ENCODE peak calls at places on chromosomes 4 and X, in ten cellular contexts. K is bronchial epithelial cell, R is AG04449, W is MCF 10A, I is hepatocyte, B is pancreas, L is lower lobe of right lung, C is breast epithelium, G is SK-N-SH, F is HFFc6. A is an unnamed sample.

GRCh38 chr4:103097112-103097511 is 2.5 kb downstream of the BDH2 start:
- DNase-seq in F (no peak), W (no peak), B (no peak), K (no peak), C (no peak), L (no peak), R (no peak), I (peak; percentile 14), G (no peak), A (no peak)

GRCh38 chr4:658031-658667 is 15.9 kb downstream of the ATP5ME start:
- DNase-seq in R (no peak), B (no peak), F (no peak), G (no peak), W (no peak), I (no peak), K (no peak), C (no peak), L (peak; percentile 41), A (no peak)

GRCh38 chr4:149234798-149235197 is 580.8 kb downstream of the IQCM start:
- DNase-seq in K (no peak), W (no peak), R (no peak), F (no peak), I (no peak), G (no peak), C (no peak), B (no peak), L (no peak), A (no peak)

GRCh38 chr4:118905546-118905945 is 16.9 kb downstream of the SYNPO2 start:
- DNase-seq in G (no peak), K (no peak), C (no peak), I (no peak), L (no peak), B (no peak), W (no peak), R (no peak), F (peak; percentile 18), A (no peak)

GRCh38 chrX:150548684-150549083 is 19.7 kb upstream of the MTM1 start:
- DNase-seq in R (no peak), C (no peak), I (no peak), G (no peak), W (peak; percentile 63), L (no peak), F (peak; percentile 7), B (no peak), K (peak; percentile 60), A (no peak)

GRCh38 chr4:110514889-110515479 is 39.0 kb downstream of the ENPEP start:
- DNase-seq in R (no peak), C (no peak), F (peak; percentile 46), W (peak; percentile 54), G (peak; percentile 16), I (peak; percentile 39), K (peak; percentile 43), B (no peak), L (no peak), A (no peak)

GRCh38 chr4:147749811-147750321 is 18.0 kb downstream of the ARHGAP10 start:
- DNase-seq in C (no peak), F (no peak), L (no peak), K (no peak), W (no peak), R (no peak), I (no peak), G (no peak), B (no peak), A (no peak)

GRCh38 chr4:61540944-61541343 is 340.8 kb downstream of the ADGRL3 start:
- DNase-seq in B (no peak), K (no peak), G (no peak), R (no peak), C (no peak), L (no peak), I (peak; percentile 84), F (no peak), W (no peak), A (no peak)

GRCh38 chr4:38832624-38833528 is 23.7 kb downstream of the TLR6 start:
- DNase-seq in K (no peak), W (no peak), I (no peak), F (no peak), L (no peak), G (no peak), B (no peak), C (no peak), R (no peak), A (no peak)

GRCh38 chr4:127410644-127411043 is 222.1 kb upstream of the INTU start:
- DNase-seq in C (no peak), K (no peak), B (no peak), W (no peak), L (no peak), I (no peak), R (no peak), G (no peak), F (no peak), A (no peak)

GRCh38 chr4:56764775-56765174 is 56.7 kb downstream of the SPINK2 start:
- DNase-seq in W (peak; percentile 31), C (no peak), R (no peak), I (no peak), B (no peak), F (peak; percentile 33), G (peak; percentile 37), L (no peak), K (peak; percentile 22), A (no peak)

GRCh38 chrX:105191878-105192277 is 28.6 kb downstream of the TEX13A start:
- DNase-seq in G (peak; percentile 8), F (no peak), R (no peak), B (peak; percentile 18), L (no peak), K (peak; percentile 20), C (no peak), I (peak; percentile 37), W (peak; percentile 50), A (peak; percentile 28)

GRCh38 chr4:115119804-115120352 is 6.5 kb upstream of the NDST4 start:
- DNase-seq in W (no peak), L (no peak), F (no peak), C (no peak), I (no peak), R (no peak), G (no peak), B (no peak), K (no peak), A (no peak)

GRCh38 chrX:33194876-33195433 is 16.4 kb downstream of the DMD start:
- DNase-seq in B (no peak), C (no peak), L (no peak), W (no peak), G (no peak), K (no peak), I (no peak), F (no peak), R (no peak), A (no peak)

GRCh38 chr4:40594261-40595178 is 35.1 kb downstream of the RBM47 start:
- DNase-seq in I (no peak), C (no peak), W (peak; percentile 71), K (peak; percentile 65), L (no peak), R (peak; percentile 24), G (no peak), F (peak; percentile 80), B (no peak), A (no peak)

GRCh38 chr4:41095973-41096372 is 118.4 kb downstream of the APBB2 start:
- DNase-seq in I (no peak), C (no peak), W (no peak), B (no peak), R (peak; percentile 66), K (peak; percentile 79), G (no peak), L (no peak), F (peak; percentile 80), A (no peak)

GRCh38 chrX:68685722-68686683 is 38.5 kb downstream of the STARD8 start:
- DNase-seq in R (no peak), C (no peak), G (peak; percentile 49), K (no peak), L (peak; percentile 58), I (peak; percentile 47), W (no peak), F (no peak), B (no peak), A (peak; percentile 67)

GRCh38 chr4:78645853-78646757 is 94.5 kb downstream of the ANXA3 start:
- DNase-seq in F (peak; percentile 83), B (peak; percentile 61), R (peak; percentile 73), I (peak; percentile 79), W (peak; percentile 94), L (peak; percentile 59), C (peak; percentile 77), K (peak; percentile 96), G (no peak), A (no peak)

DNA sequence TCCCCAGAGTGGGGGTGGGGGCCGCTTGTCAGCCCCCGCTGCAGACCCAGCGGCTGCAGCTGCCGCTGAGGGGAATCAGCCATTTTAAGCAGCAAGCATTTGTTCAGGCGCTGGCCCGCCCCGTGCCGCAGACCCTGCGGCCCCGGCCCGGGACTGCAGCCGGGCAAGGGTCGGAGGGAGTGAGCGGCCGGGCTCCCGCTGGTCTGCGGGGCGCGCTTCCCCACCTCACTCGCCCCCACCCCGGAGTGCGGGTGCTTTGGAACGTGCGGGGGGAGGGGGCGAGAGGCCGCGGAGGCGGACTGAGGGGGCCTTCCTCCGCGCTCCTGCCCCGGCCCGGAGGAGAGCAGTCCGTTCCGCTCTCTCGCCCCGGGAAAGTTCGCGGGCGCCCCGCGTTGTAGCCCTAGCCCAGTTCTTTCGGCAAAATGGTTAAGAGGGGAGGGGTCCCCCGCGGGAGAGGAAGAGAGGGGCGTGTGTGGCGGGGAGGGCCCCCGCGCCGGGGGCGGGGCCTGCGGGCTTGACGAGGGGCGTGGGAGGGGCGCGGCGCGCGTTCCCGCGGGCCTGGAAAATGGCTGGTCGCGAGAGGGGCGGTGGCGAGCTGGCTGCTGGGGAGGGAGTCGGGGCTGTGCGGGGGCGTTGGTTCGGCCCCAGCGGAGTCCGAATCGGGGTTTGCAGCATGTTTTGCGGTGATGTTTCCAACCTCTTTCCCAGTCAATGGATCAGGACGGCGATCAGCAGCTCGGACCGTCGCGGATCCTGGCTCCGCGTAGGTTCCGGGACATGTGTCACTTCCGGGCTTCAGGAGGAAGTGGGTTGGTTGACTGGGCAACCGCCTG is 914 bp downstream of the ING2 start:
- DNase-seq in R (peak; percentile 28), G (peak; percentile 90), F (peak; percentile 83), W (peak; percentile 88), I (peak; percentile 93), L (peak; percentile 92), K (peak; percentile 79), B (peak; percentile 82), C (peak; percentile 83), A (peak; percentile 87)
- TF ChIP-seq CTCF in R (no peak), G (no peak), F (peak; percentile 33), W (no peak), I (no peak), L (no peak), K (no peak), B (no peak), C (no peak), A (no peak)

GRCh38 chrX:18899796-18900380 is 84.0 kb downstream of the PHKA2 start:
- DNase-seq in K (peak; percentile 4), L (no peak), F (no peak), G (peak; percentile 87), I (peak; percentile 29), C (no peak), R (no peak), B (no peak), W (no peak), A (peak; percentile 21)
- TF ChIP-seq CTCF in K (peak; percentile 24), L (peak; percentile 31), F (peak; percentile 27), G (peak; percentile 55), I (peak; percentile 39), C (no peak), R (no peak), B (no peak), W (no peak), A (peak; percentile 31)

GRCh38 chr4:151182455-151182854 is 83.0 kb downstream of the RPS3A start:
- DNase-seq in W (no peak), L (no peak), F (no peak), C (no peak), I (no peak), G (peak; percentile 38), R (no peak), B (no peak), K (no peak), A (no peak)
- TF ChIP-seq CTCF in W (no peak), L (no peak), F (no peak), C (no peak), I (no peak), G (no peak), R (no peak), B (no peak), K (no peak), A (no peak)

GRCh38 chr4:72886602-72887001 is 182.9 kb downstream of the COX18 start:
- DNase-seq in L (no peak), I (no peak), C (no peak), R (no peak), G (peak; percentile 16), F (no peak), B (no peak), W (peak; percentile 32), K (peak; percentile 33), A (no peak)
- TF ChIP-seq CTCF in L (peak; percentile 15), I (peak; percentile 32), C (no peak), R (no peak), G (peak; percentile 62), F (peak; percentile 80), B (no peak), W (peak; percentile 50), K (peak; percentile 23), A (peak; percentile 40)

A was measured in nephron progenitor cell.